ENCODE peak calls at places on chromosomes 11 and 22, in four cellular contexts. R, G, I and P are unnamed samples.

GRCh38 chr11:8192016-8192895 is 23.4 kb upstream of the RIC3 start:
- DNase-seq in R (peak; percentile 69), I (no peak), G (peak; percentile 18), P (peak; percentile 24)

GRCh38 chr11:77269484-77270123 is 31.9 kb downstream of the GDPD4 start:
- DNase-seq in I (peak; percentile 33), R (peak; percentile 29), G (no peak), P (no peak)

GRCh38 chr22:31400023-31400397 is 606 bp downstream of the DRG1 start:
- DNase-seq in R (peak; percentile 14), G (no peak), I (no peak), P (no peak)

GRCh38 chr22:42645938-42646568 is 3.1 kb downstream of the CYB5R3 start:
- DNase-seq in G (no peak), R (no peak), I (no peak), P (no peak)

GRCh38 chr11:86230921-86231320 is 13.6 kb upstream of the EED start:
- DNase-seq in R (no peak), I (no peak), G (no peak), P (no peak)

GRCh38 chr22:46149998-46150549 is at the start of gene PPARA:
- DNase-seq in I (peak; percentile 45), R (no peak), G (peak; percentile 3), P (no peak)

GRCh38 chr11:111634981-111635705 is 32.9 kb downstream of the SIK2 start:
- DNase-seq in R (no peak), G (no peak), I (no peak), P (no peak)

GRCh38 chr22:27990451-27990840 is 71.4 kb upstream of the PITPNB start:
- DNase-seq in I (no peak), R (no peak), G (no peak), P (no peak)

GRCh38 chr11:113113801-113114451 is 152.7 kb downstream of the NCAM1 start:
- DNase-seq in G (no peak), R (no peak), I (no peak), P (no peak)

GRCh38 chr11:104329043-104329442 is 165.1 kb upstream of the PDGFD start:
- DNase-seq in I (no peak), R (no peak), G (no peak), P (no peak)

GRCh38 chr22:28442264-28442950 is 237.2 kb downstream of the TTC28 start:
- DNase-seq in G (no peak), R (peak; percentile 54), I (peak; percentile 55), P (no peak)

GRCh38 chr11:117678651-117679407 is 118.2 kb downstream of the DSCAML1 start:
- DNase-seq in I (no peak), R (no peak), G (no peak), P (no peak)

GRCh38 chr11:47917643-47918369 is 62.6 kb upstream of the PTPRJ start:
- DNase-seq in R (peak; percentile 59), I (peak; percentile 50), G (no peak), P (peak; percentile 76)

GRCh38 chr22:21972293-21972779 is 10.3 kb downstream of the TOP3B start:
- DNase-seq in I (no peak), G (no peak), R (peak; percentile 31), P (no peak)

GRCh38 chr22:45179276-45180049 is 15.7 kb downstream of the NUP50 start:
- DNase-seq in I (no peak), R (no peak), G (no peak), P (no peak)

GRCh38 chr11:6687876-6688275 is 4.7 kb upstream of the MRPL17 start:
- DNase-seq in R (no peak), I (no peak), G (no peak), P (no peak)

GRCh38 chr22:32318361-32318760 is 39.3 kb upstream of the RFPL3 start:
- DNase-seq in I (no peak), R (no peak), G (no peak), P (no peak)

GRCh38 chr11:9037046-9037780 is 33.4 kb upstream of the NRIP3 start:
- DNase-seq in I (no peak), G (no peak), R (no peak), P (no peak)

GRCh38 chr11:134360050-134360835 is 28.5 kb downstream of the GLB1L2 start:
- DNase-seq in R (peak; percentile 72), G (no peak), I (no peak), P (peak; percentile 20)

GRCh38 chr11:118918686-118919280 is 6.9 kb downstream of the BCL9L start:
- DNase-seq in R (no peak), I (no peak), G (no peak), P (no peak)

GRCh38 chr22:44165286-44165874 is 15.3 kb upstream of the PARVG start:
- DNase-seq in I (no peak), R (no peak), G (no peak), P (no peak)

GRCh38 chr11:105000167-105000566 is 22.8 kb downstream of the CASP5 start:
- DNase-seq in I (no peak), G (no peak), R (peak; percentile 9), P (no peak)

GRCh38 chr11:120305286-120305685 is 19.8 kb upstream of the TLCD5 start:
- DNase-seq in I (no peak), R (no peak), G (no peak), P (no peak)

GRCh38 chr22:47209547-47210023 is 447.1 kb downstream of the TBC1D22A start:
- DNase-seq in I (no peak), R (no peak), G (no peak), P (no peak)

GRCh38 chr22:20857838-20858614 is 585 bp downstream of the PI4KA start:
- DNase-seq in I (no peak), G (peak; percentile 28), R (peak; percentile 78), P (peak; percentile 51)

GRCh38 chr11:2772544-2773031 is 72.8 kb upstream of the KCNQ1OT1 start:
- DNase-seq in R (peak; percentile 39), I (no peak), G (no peak), P (no peak)

GRCh38 chr11:30733748-30734147 is 147.6 kb upstream of the MPPED2 start:
- DNase-seq in I (no peak), G (no peak), R (no peak), P (no peak)

GRCh38 chr11:11931461-11932055 is 76.9 kb downstream of the DKK3 start:
- DNase-seq in I (no peak), G (peak; percentile 28), R (peak; percentile 56), P (no peak)

GRCh38 chr11:47950396-47950795 is 30.0 kb upstream of the PTPRJ start:
- DNase-seq in I (no peak), R (no peak), G (no peak), P (no peak)

GRCh38 chr11:69126286-69126685 is 29.4 kb upstream of the SMIM38 start:
- DNase-seq in R (no peak), I (no peak), G (no peak), P (no peak)

GRCh38 chr11:120564573-120565301 is 53.2 kb downstream of the GRIK4 start:
- DNase-seq in I (no peak), G (no peak), R (peak; percentile 67), P (peak; percentile 26)

GRCh38 chr11:64148200-64148916 is 17.6 kb downstream of the MACROD1 start:
- DNase-seq in G (peak; percentile 16), R (peak; percentile 66), I (no peak), P (no peak)

GRCh38 chr22:33221566-33221965 is 163.4 kb upstream of the SYN3 start:
- DNase-seq in R (no peak), I (no peak), G (no peak), P (no peak)

GRCh38 chr22:46764140-46764680 is 1.8 kb downstream of the TBC1D22A start:
- DNase-seq in R (no peak), G (no peak), I (no peak), P (no peak)

GRCh38 chr22:31586137-31586920 is 75.7 kb downstream of the PISD start:
- DNase-seq in R (peak; percentile 87), G (no peak), I (peak; percentile 94), P (no peak)

GRCh38 chr22:36327922-36328551 is 59.7 kb downstream of the MYH9 start:
- DNase-seq in I (no peak), G (no peak), R (no peak), P (peak; percentile 88)

GRCh38 chr22:18970180-18970947 is 34.3 kb upstream of the PRODH start:
- DNase-seq in G (no peak), I (no peak), R (no peak), P (no peak)
- TF ChIP-seq CTCF in G (no peak), I (no peak), R (peak; percentile 15), P (peak; percentile 13)

GRCh38 chr11:57500526-57500925 is 15.0 kb downstream of the SLC43A1 start:
- DNase-seq in G (no peak), R (no peak), I (no peak), P (no peak)

GRCh38 chr11:57499983-57500461 is 15.5 kb downstream of the SLC43A1 start:
- DNase-seq in G (no peak), I (no peak), R (no peak), P (no peak)

GRCh38 chr11:57498540-57498939 is 17.0 kb downstream of the SLC43A1 start:
- DNase-seq in G (no peak), I (no peak), R (no peak), P (no peak)

GRCh38 chr11:57500926-57501325 is 14.6 kb downstream of the SLC43A1 start:
- DNase-seq in G (no peak), I (no peak), R (no peak), P (no peak)

GRCh38 chr11:57499413-57499982 is 16.0 kb downstream of the SLC43A1 start:
- DNase-seq in I (peak; percentile 78), R (peak; percentile 84), G (peak; percentile 21), P (peak; percentile 69)
- H3K4me3 ChIP-seq in I (peak overlapping the region; percentile 52), R (peak overlapping the region; percentile 47), G (peak overlapping the region; percentile 34), P (peak overlapping the region; percentile 46)

DNA sequence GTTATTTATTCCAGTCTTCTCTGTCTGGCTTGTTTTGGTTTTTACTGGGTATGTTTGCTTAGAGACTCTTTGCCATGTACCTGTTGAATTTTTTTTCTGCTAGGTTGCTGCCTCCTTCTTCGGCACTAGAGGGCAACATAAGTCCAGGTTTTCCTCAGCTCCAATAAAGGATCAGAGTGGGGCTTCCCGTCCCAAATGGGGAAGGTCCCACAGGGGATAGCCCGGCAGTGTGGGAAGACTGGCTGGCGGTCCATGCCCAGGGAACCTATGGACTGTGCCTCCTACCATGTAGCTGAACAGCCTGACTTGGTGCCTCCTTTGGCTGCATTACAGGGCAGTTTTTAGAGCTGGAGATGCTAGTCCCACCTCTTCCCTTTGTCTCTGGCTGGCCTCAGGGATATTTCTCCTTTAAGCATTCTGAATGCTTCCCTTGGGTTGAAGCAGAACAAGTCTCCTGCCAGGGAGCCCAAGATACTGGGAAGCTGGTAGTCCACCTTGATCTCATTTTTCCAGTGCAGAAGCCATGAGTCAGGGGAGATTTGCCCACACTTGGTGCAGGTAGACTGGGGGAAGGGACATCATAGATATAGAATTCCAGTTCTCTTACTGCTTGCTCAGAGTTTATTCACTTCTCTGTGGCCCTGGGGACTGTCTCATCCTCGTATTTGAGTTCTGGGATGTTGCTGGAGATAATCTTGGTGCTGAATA is 60.2 kb downstream of the BRD1 start:
- DNase-seq in I (peak; percentile 53), R (peak; percentile 51), G (peak; percentile 4), P (peak; percentile 8)
- TF ChIP-seq CTCF in I (peak; percentile 97), R (peak; percentile 81), G (peak; percentile 75), P (peak; percentile 77)

GRCh38 chr11:1010006-1010405 is 26.5 kb downstream of the MUC6 start:
- DNase-seq in R (no peak), I (no peak), G (no peak), P (no peak)
- H3K4me3 ChIP-seq in R (no peak overlapping the region), I (no peak overlapping the region), G (no peak overlapping the region), P (no peak overlapping the region)

GRCh38 chr11:18650859-18651557 is 16.9 kb upstream of the SPTY2D1 start:
- DNase-seq in G (no peak), R (peak; percentile 36), I (peak; percentile 59), P (no peak)
- TF ChIP-seq CTCF in G (peak; percentile 51), R (peak; percentile 76), I (peak; percentile 82), P (peak; percentile 60)